ENCODE peak calls at places on chromosomes 11 and 22, in four cellular contexts. One of them, this sample, is unnamed.

GRCh38 chr22:45612451-45612901 is 59.2 kb upstream of the ATXN10 start:
- DNase-seq in uterus: peak; percentile 32
- DNase-seq in right lobe of liver: no peak
- DNase-seq in spleen: no peak
- DNase-seq in this sample: no peak

GRCh38 chr22:19811211-19811621 is 43.5 kb downstream of the GNB1L start:
- DNase-seq in uterus: no peak
- DNase-seq in right lobe of liver: no peak
- DNase-seq in spleen: peak; percentile 59
- DNase-seq in this sample: peak; percentile 5

GRCh38 chr22:36341640-36342041 is 46.1 kb downstream of the MYH9 start:
- DNase-seq in uterus: no peak
- DNase-seq in right lobe of liver: peak; percentile 82
- DNase-seq in spleen: no peak
- DNase-seq in this sample: no peak

GRCh38 chr11:64290894-64291745 is at the start of gene KCNK4:
- DNase-seq in uterus: no peak
- DNase-seq in right lobe of liver: no peak
- DNase-seq in spleen: no peak
- DNase-seq in this sample: no peak

GRCh38 chr11:24496728-24497396 is at the start of gene LUZP2:
- DNase-seq in uterus: no peak
- DNase-seq in right lobe of liver: no peak
- DNase-seq in spleen: peak; percentile 70
- DNase-seq in this sample: peak; percentile 11

GRCh38 chr22:27757928-27758525 is 43.5 kb downstream of the MN1 start:
- DNase-seq in uterus: no peak
- DNase-seq in right lobe of liver: no peak
- DNase-seq in spleen: no peak
- DNase-seq in this sample: no peak

GRCh38 chr11:61893981-61894380 is 2.6 kb upstream of the FADS3 start:
- DNase-seq in uterus: no peak
- DNase-seq in right lobe of liver: no peak
- DNase-seq in spleen: no peak
- DNase-seq in this sample: no peak

GRCh38 chr11:121953122-121953521 is 162.9 kb downstream of the BLID start:
- DNase-seq in uterus: no peak
- DNase-seq in right lobe of liver: peak; percentile 49
- DNase-seq in spleen: no peak
- DNase-seq in this sample: no peak

GRCh38 chr11:95081412-95081811 is 8.2 kb upstream of the ENDOD1 start:
- DNase-seq in uterus: peak; percentile 41
- DNase-seq in right lobe of liver: no peak
- DNase-seq in spleen: no peak
- DNase-seq in this sample: no peak

GRCh38 chr22:41563051-41563711 is 2.4 kb downstream of the CSDC2 start:
- DNase-seq in uterus: peak; percentile 88
- DNase-seq in right lobe of liver: no peak
- DNase-seq in spleen: no peak
- DNase-seq in this sample: peak; percentile 30

GRCh38 chr11:102831128-102831708 is 12.2 kb downstream of the MMP3 start:
- DNase-seq in uterus: no peak
- DNase-seq in right lobe of liver: no peak
- DNase-seq in spleen: no peak
- DNase-seq in this sample: peak; percentile 27

GRCh38 chr11:127925430-127925829 is 661.9 kb downstream of the ETS1 start:
- DNase-seq in uterus: no peak
- DNase-seq in right lobe of liver: no peak
- DNase-seq in spleen: no peak
- DNase-seq in this sample: no peak

GRCh38 chr22:47203554-47203991 is 441.1 kb downstream of the TBC1D22A start:
- DNase-seq in uterus: no peak
- DNase-seq in right lobe of liver: peak; percentile 50
- DNase-seq in spleen: peak; percentile 64
- DNase-seq in this sample: peak; percentile 16

GRCh38 chr11:40425168-40425567 is 1034.3 kb downstream of the LRRC4C start:
- DNase-seq in uterus: no peak
- DNase-seq in right lobe of liver: no peak
- DNase-seq in spleen: no peak
- DNase-seq in this sample: no peak

GRCh38 chr22:47367107-47367690 is 604.7 kb downstream of the TBC1D22A start:
- DNase-seq in uterus: no peak
- DNase-seq in right lobe of liver: peak; percentile 23
- DNase-seq in spleen: no peak
- DNase-seq in this sample: no peak

GRCh38 chr11:131228378-131228777 is 142.0 kb upstream of the NTM start:
- DNase-seq in uterus: no peak
- DNase-seq in right lobe of liver: no peak
- DNase-seq in spleen: no peak
- DNase-seq in this sample: no peak

GRCh38 chr11:106399075-106399500 is 321.6 kb downstream of the AASDHPPT start:
- DNase-seq in uterus: peak; percentile 71
- DNase-seq in right lobe of liver: no peak
- DNase-seq in spleen: no peak
- DNase-seq in this sample: peak; percentile 15

GRCh38 chr11:7600205-7600775 is 73.0 kb downstream of the CYB5R2 start:
- DNase-seq in uterus: no peak
- DNase-seq in right lobe of liver: peak; percentile 84
- DNase-seq in spleen: no peak
- DNase-seq in this sample: peak; percentile 76

GRCh38 chr11:795638-796564 is 2.2 kb downstream of the SLC25A22 start:
- DNase-seq in uterus: peak; percentile 80
- DNase-seq in right lobe of liver: peak; percentile 85
- DNase-seq in spleen: peak; percentile 94
- DNase-seq in this sample: peak; percentile 86

GRCh38 chr11:11636671-11637070 is 14.9 kb upstream of the GALNT18 start:
- DNase-seq in uterus: no peak
- DNase-seq in right lobe of liver: no peak
- DNase-seq in spleen: no peak
- DNase-seq in this sample: no peak

GRCh38 chr11:57251037-57251436 is 14.0 kb upstream of the APLNR start:
- DNase-seq in uterus: no peak
- DNase-seq in right lobe of liver: no peak
- DNase-seq in spleen: no peak
- DNase-seq in this sample: no peak

GRCh38 chr11:31940396-31941037 is 129.4 kb upstream of the PAX6 start:
- DNase-seq in uterus: no peak
- DNase-seq in right lobe of liver: no peak
- DNase-seq in spleen: no peak
- DNase-seq in this sample: no peak

GRCh38 chr11:43573233-43573632 is 107.3 kb upstream of the HSD17B12 start:
- DNase-seq in uterus: no peak
- DNase-seq in right lobe of liver: no peak
- DNase-seq in spleen: no peak
- DNase-seq in this sample: no peak

GRCh38 chr11:126461096-126461440 is 105.6 kb downstream of the ST3GAL4 start:
- DNase-seq in uterus: no peak
- DNase-seq in right lobe of liver: no peak
- DNase-seq in spleen: no peak
- DNase-seq in this sample: no peak

GRCh38 chr11:19660076-19660475 is 52.6 kb upstream of the NAV2 start:
- DNase-seq in uterus: no peak
- DNase-seq in right lobe of liver: no peak
- DNase-seq in spleen: no peak
- DNase-seq in this sample: no peak

GRCh38 chr22:21907638-21908522 is 40.4 kb upstream of the MAPK1 start:
- DNase-seq in uterus: no peak
- DNase-seq in right lobe of liver: no peak
- DNase-seq in spleen: no peak
- DNase-seq in this sample: no peak

GRCh38 chr11:57732661-57733060 is 8.6 kb upstream of the SELENOH start:
- DNase-seq in uterus: no peak
- DNase-seq in right lobe of liver: no peak
- DNase-seq in spleen: no peak
- DNase-seq in this sample: no peak

GRCh38 chr11:86795962-86796361 is 4.4 kb upstream of the PRSS23 start:
- DNase-seq in uterus: no peak
- DNase-seq in right lobe of liver: no peak
- DNase-seq in spleen: no peak
- DNase-seq in this sample: no peak

GRCh38 chr11:9982127-9982795 is 311.8 kb downstream of the SBF2 start:
- DNase-seq in uterus: no peak
- DNase-seq in right lobe of liver: no peak
- DNase-seq in spleen: no peak
- DNase-seq in this sample: no peak

GRCh38 chr11:31628111-31628510 is 118.5 kb downstream of the ELP4 start:
- DNase-seq in uterus: no peak
- DNase-seq in right lobe of liver: no peak
- DNase-seq in spleen: no peak
- DNase-seq in this sample: no peak

GRCh38 chr11:37320921-37321320 is 722.9 kb upstream of the RAG2 start:
- DNase-seq in uterus: no peak
- DNase-seq in right lobe of liver: no peak
- DNase-seq in spleen: no peak
- DNase-seq in this sample: no peak

GRCh38 chr11:68383976-68384501 is 71.6 kb downstream of the LRP5 start:
- DNase-seq in uterus: peak; percentile 72
- DNase-seq in right lobe of liver: peak; percentile 70
- DNase-seq in spleen: peak; percentile 61
- DNase-seq in this sample: peak; percentile 55

GRCh38 chr11:66701432-66702240 is 23.9 kb upstream of the RBM4B start:
- DNase-seq in uterus: no peak
- DNase-seq in right lobe of liver: peak; percentile 76
- DNase-seq in spleen: no peak
- DNase-seq in this sample: peak; percentile 51

GRCh38 chr22:25536578-25536977 is 27.9 kb upstream of the GRK3 start:
- DNase-seq in uterus: no peak
- DNase-seq in right lobe of liver: no peak
- DNase-seq in spleen: no peak
- DNase-seq in this sample: no peak

GRCh38 chr22:47340851-47341436 is 578.5 kb downstream of the TBC1D22A start:
- DNase-seq in uterus: no peak
- DNase-seq in right lobe of liver: no peak
- DNase-seq in spleen: no peak
- DNase-seq in this sample: no peak

GRCh38 chr11:114059278-114059983 is at the start of gene ZBTB16:
- DNase-seq in uterus: peak; percentile 91
- DNase-seq in right lobe of liver: peak; percentile 93
- DNase-seq in spleen: peak; percentile 95
- DNase-seq in this sample: peak; percentile 91

GRCh38 chr22:33022231-33022630 is 36.0 kb downstream of the SYN3 start:
- DNase-seq in uterus: no peak
- DNase-seq in right lobe of liver: no peak
- DNase-seq in spleen: no peak
- DNase-seq in this sample: no peak

GRCh38 chr22:30308518-30309230 is 18.1 kb downstream of the TBC1D10A start:
- DNase-seq in uterus: peak; percentile 48
- DNase-seq in right lobe of liver: no peak
- DNase-seq in spleen: no peak
- DNase-seq in this sample: no peak
- H3K4me1 ChIP-seq in uterus: peaks cover 4% of the 10 kb centered on the region
- H3K4me1 ChIP-seq in right lobe of liver: peaks cover 2% of the 10 kb centered on the region
- H3K4me1 ChIP-seq in spleen: peaks cover 100% of the 10 kb centered on the region
- H3K4me1 ChIP-seq in this sample: peaks cover 88% of the 10 kb centered on the region

GRCh38 chr11:82890941-82891340 is 9.3 kb downstream of the PRCP start:
- DNase-seq in uterus: no peak
- DNase-seq in right lobe of liver: no peak
- DNase-seq in spleen: no peak
- DNase-seq in this sample: no peak
- TF ChIP-seq POLR2A in uterus: no peak
- TF ChIP-seq POLR2A in right lobe of liver: no peak
- TF ChIP-seq POLR2A in spleen: no peak
- TF ChIP-seq POLR2A in this sample: no peak

DNA sequence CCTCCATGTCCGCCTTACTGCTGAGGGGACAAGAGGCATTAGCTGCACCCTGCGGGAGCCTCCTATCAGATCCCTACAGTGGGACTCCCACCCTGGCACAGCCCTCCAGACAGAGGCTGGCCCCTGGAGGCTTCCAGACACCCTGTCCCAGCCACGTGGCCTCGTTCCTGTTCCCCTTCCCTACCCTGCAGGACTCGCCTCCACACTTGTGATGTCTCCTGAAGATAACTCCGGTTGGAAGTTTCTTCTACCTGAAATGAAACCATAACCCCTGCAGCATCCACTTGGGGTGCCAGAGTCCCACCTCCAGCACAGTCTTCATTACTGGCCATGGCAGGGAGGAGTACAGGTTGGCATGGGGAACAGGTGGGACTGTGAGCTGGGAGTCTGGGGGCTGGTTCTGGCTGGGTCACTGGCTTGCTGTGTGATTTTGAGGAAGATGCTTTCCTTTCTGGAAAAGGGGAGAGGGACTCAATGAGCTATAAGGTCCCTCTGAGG is 4.9 kb upstream of the SH3BP1 start:
- DNase-seq in uterus: no peak
- DNase-seq in right lobe of liver: no peak
- DNase-seq in spleen: peak; percentile 82
- DNase-seq in this sample: no peak
- H3K4me1 ChIP-seq in uterus: peaks cover 7% of the 10 kb centered on the region
- H3K4me1 ChIP-seq in right lobe of liver: no peaks in the 10 kb centered on the region
- H3K4me1 ChIP-seq in spleen: peaks cover 81% of the 10 kb centered on the region
- H3K4me1 ChIP-seq in this sample: peaks cover 21% of the 10 kb centered on the region

DNA sequence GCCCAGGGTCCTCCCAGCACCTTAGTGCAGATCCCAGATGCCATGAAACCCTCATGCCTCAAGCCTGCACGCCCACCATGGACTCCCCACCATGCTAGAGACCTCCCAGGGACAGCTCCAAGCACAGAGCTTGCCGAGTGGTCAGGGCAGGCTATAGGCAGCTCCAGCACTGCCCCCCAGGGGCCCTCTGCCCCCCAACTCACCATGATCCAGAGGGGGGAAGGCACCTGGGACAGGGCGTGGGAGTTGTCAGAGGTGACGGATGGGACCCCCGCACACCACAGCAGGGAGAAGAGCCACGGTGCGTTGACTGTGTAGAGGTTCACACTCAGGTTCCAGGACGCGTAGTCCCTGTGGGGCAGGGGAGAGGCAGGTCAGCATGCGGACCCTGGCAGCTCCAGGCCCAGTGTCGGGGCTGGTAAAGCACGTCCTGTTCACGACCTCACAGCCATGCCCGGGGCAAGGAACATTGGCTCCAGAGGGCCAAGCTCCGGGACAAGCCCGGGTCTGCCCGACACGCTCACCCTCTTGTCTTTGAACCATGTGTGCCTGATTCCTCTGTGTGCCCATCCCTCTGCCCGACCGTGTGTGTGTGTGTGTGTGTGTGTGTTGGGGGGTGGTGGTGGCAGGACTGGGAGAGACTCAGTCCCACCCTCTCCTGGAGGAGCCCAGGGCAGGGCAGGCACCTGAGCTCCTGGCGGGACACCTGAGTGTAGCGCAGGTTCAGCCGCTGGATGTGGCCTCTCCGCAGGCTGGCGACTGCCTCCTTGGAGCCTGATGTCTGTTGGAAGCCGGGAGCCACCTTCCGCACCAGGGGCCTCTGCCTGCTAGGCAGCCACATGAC is 8.2 kb upstream of the KLHL35 start:
- DNase-seq in uterus: no peak
- DNase-seq in right lobe of liver: no peak
- DNase-seq in spleen: no peak
- DNase-seq in this sample: no peak
- TF ChIP-seq POLR2A in uterus: no peak
- TF ChIP-seq POLR2A in right lobe of liver: no peak
- TF ChIP-seq POLR2A in spleen: no peak
- TF ChIP-seq POLR2A in this sample: no peak